ENCODE peak calls at places on chromosome 16, in eight cellular contexts. J, C, P, M, H, D, B and R are unnamed samples.

GRCh38 chr16:63856537-63856936 is 1265.3 kb downstream of the CDH11 start:
- DNase-seq in J (no peak), H (no peak), B (no peak), D (no peak), P (no peak), M (no peak), C (peak), R (no peak)

GRCh38 chr16:15970202-15970601 is 20.8 kb downstream of the ABCC1 start:
- DNase-seq in B (no peak), D (peak), M (no peak), J (no peak), H (no peak), P (no peak), C (no peak), R (peak)

GRCh38 chr16:66274335-66275110 is 92.0 kb upstream of the CDH5 start:
- DNase-seq in B (no peak), P (no peak), D (no peak), J (peak), H (no peak), C (no peak), M (no peak), R (no peak)

GRCh38 chr16:81931927-81932326 is 79.3 kb downstream of the SDR42E1 start:
- DNase-seq in D (no peak), B (no peak), J (no peak), P (no peak), H (no peak), M (no peak), C (no peak), R (no peak)

GRCh38 chr16:79437764-79438728 is 162.5 kb downstream of the MAF start:
- DNase-seq in D (peak), M (no peak), P (no peak), B (no peak), H (no peak), C (peak), J (no peak), R (peak)

GRCh38 chr16:75282811-75283281 is 31.4 kb upstream of the BCAR1 start:
- DNase-seq in D (no peak), J (no peak), M (no peak), C (no peak), B (no peak), P (no peak), H (no peak), R (no peak)

GRCh38 chr16:87541004-87541881 is 48.4 kb upstream of the ZCCHC14 start:
- DNase-seq in P (peak), C (no peak), B (peak), J (no peak), M (no peak), H (no peak), D (no peak), R (no peak)

GRCh38 chr16:53152321-53152720 is 97.5 kb downstream of the CHD9 start:
- DNase-seq in J (no peak), P (no peak), C (no peak), M (no peak), B (no peak), D (no peak), H (no peak), R (no peak)

GRCh38 chr16:86585821-86586611 is 7.7 kb downstream of the FOXL1 start:
- DNase-seq in H (no peak), B (no peak), M (no peak), C (no peak), J (no peak), P (peak), D (peak), R (no peak)

GRCh38 chr16:3783516-3783915 is 66.2 kb upstream of the TRAP1 start:
- DNase-seq in C (no peak), M (no peak), H (no peak), J (no peak), B (no peak), P (no peak), D (no peak), R (no peak)

GRCh38 chr16:58222532-58223316 is 24.8 kb upstream of the CSNK2A2 start:
- DNase-seq in D (peak), M (no peak), B (no peak), J (no peak), P (no peak), H (no peak), C (no peak), R (peak)

GRCh38 chr16:71746442-71747046 is 22.0 kb upstream of the PHLPP2 start:
- DNase-seq in B (peak), M (peak), D (peak), P (peak), J (no peak), C (no peak), H (no peak), R (no peak)

GRCh38 chr16:85046957-85047866 is 19.6 kb downstream of the KIAA0513 start:
- DNase-seq in H (no peak), D (no peak), P (no peak), B (peak), M (no peak), C (peak), J (no peak), R (peak)

GRCh38 chr16:73418051-73418450 is 370.1 kb upstream of the ZFHX3 start:
- DNase-seq in C (no peak), D (no peak), J (no peak), H (no peak), B (no peak), M (no peak), P (no peak), R (no peak)

GRCh38 chr16:54242199-54242598 is 44.4 kb downstream of the IRX3 start:
- DNase-seq in J (no peak), D (peak), B (no peak), C (no peak), H (no peak), M (no peak), P (no peak), R (peak)

GRCh38 chr16:87457724-87458423 is 35.0 kb downstream of the ZCCHC14 start:
- DNase-seq in B (no peak), H (no peak), P (no peak), J (no peak), D (peak), C (no peak), M (peak), R (peak)

GRCh38 chr16:84689126-84689525 is 10.7 kb upstream of the USP10 start:
- DNase-seq in J (no peak), B (no peak), P (no peak), H (no peak), D (peak), C (no peak), M (no peak), R (no peak)

GRCh38 chr16:85261205-85261604 is 148.9 kb upstream of the CIBAR2 start:
- DNase-seq in C (no peak), D (no peak), B (no peak), J (no peak), P (no peak), M (no peak), H (no peak), R (no peak)

GRCh38 chr16:75304521-75305363 is 53.3 kb upstream of the BCAR1 start:
- DNase-seq in C (no peak), D (peak), B (peak), M (no peak), P (no peak), J (no peak), H (no peak), R (no peak)

GRCh38 chr16:1108299-1109252 is 12.5 kb upstream of the C1QTNF8 start:
- DNase-seq in H (no peak), M (no peak), J (peak), C (no peak), P (no peak), B (no peak), D (peak), R (no peak)

GRCh38 chr16:50304467-50305440 is 38.4 kb downstream of the ADCY7 start:
- DNase-seq in B (no peak), H (no peak), J (no peak), P (no peak), D (no peak), C (peak), M (no peak), R (no peak)

GRCh38 chr16:30658731-30659506 is 688 bp downstream of the FBRS start:
- DNase-seq in D (peak), B (peak), C (peak), H (no peak), M (peak), P (peak), J (peak), R (peak)

GRCh38 chr16:87297918-87298631 is 19.1 kb downstream of the C16orf95 start:
- DNase-seq in P (no peak), H (peak), B (no peak), C (no peak), D (no peak), J (peak), M (peak), R (peak)

GRCh38 chr16:87582221-87582965 is 19.9 kb upstream of the JPH3 start:
- DNase-seq in H (no peak), B (peak), D (peak), P (peak), C (no peak), J (no peak), M (no peak), R (peak)

GRCh38 chr16:21226749-21227148 is 6.8 kb upstream of the ANKS4B start:
- DNase-seq in M (no peak), C (no peak), H (no peak), B (no peak), D (no peak), J (no peak), P (no peak), R (no peak)

GRCh38 chr16:88017551-88018101 is 66.4 kb downstream of the BANP start:
- DNase-seq in J (no peak), C (no peak), H (no peak), M (no peak), B (no peak), P (no peak), D (no peak), R (no peak)

GRCh38 chr16:57824880-57825279 is 22.6 kb upstream of the KIFC3 start:
- DNase-seq in P (no peak), D (peak), C (peak), B (no peak), H (no peak), J (no peak), M (no peak), R (peak)

GRCh38 chr16:56288019-56288418 is 96.7 kb downstream of the GNAO1 start:
- DNase-seq in M (no peak), B (no peak), J (peak), C (no peak), H (no peak), P (no peak), D (no peak), R (no peak)

GRCh38 chr16:84446596-84447392 is 57.7 kb downstream of the MEAK7 start:
- DNase-seq in H (no peak), C (no peak), D (peak), M (no peak), B (no peak), P (no peak), J (no peak), R (no peak)

GRCh38 chr16:4529085-4530060 is 9.2 kb downstream of the CDIP1 start:
- DNase-seq in P (no peak), B (no peak), H (no peak), J (no peak), M (peak), D (peak), C (no peak), R (peak)

GRCh38 chr16:78099372-78100161 is at the start of gene WWOX:
- DNase-seq in C (peak), J (peak), D (peak), H (peak), B (peak), M (peak), P (peak), R (peak)

GRCh38 chr16:61900482-61900881 is 135.8 kb downstream of the CDH8 start:
- DNase-seq in C (no peak), H (no peak), D (peak), M (no peak), J (no peak), P (no peak), B (no peak), R (no peak)